ENCODE peak calls at places on chromosomes 7 and 10, in six cellular contexts. V is neural progenitor cell, Y is pancreas, C is Karpas-422, T is upper lobe of right lung, U is testis. R is an unnamed sample. For H3K27me3, the result is how much of the 10 kb centered on the place peaks cover.

GRCh38 chr7:73718905-73719805 is at the start of gene STX1A:
- DNase-seq in T (peak), C (peak), V (peak), Y (peak), U (peak), R (peak)

GRCh38 chr7:132066776-132067175 is 509.5 kb downstream of the PLXNA4 start:
- DNase-seq in C (no peak), T (no peak), U (peak), V (no peak), Y (no peak), R (no peak)

GRCh38 chr10:90042075-90042474 is 340.7 kb downstream of the KIF20B start:
- DNase-seq in V (no peak), C (no peak), U (no peak), Y (no peak), T (no peak), R (no peak)

GRCh38 chr7:31100445-31100844 is 48.3 kb downstream of the ADCYAP1R1 start:
- DNase-seq in C (no peak), Y (no peak), T (no peak), V (no peak), U (no peak), R (no peak)

GRCh38 chr10:79320785-79321493 is 26.3 kb upstream of the PPIF start:
- DNase-seq in V (no peak), T (no peak), U (no peak), Y (no peak), C (no peak), R (peak)

GRCh38 chr10:115849197-115849596 is 423.8 kb downstream of the GFRA1 start:
- DNase-seq in V (no peak), U (no peak), Y (no peak), C (no peak), T (no peak), R (no peak)

GRCh38 chr7:111400088-111400487 is 162.2 kb downstream of the IMMP2L start:
- DNase-seq in V (no peak), Y (no peak), T (no peak), U (no peak), C (no peak), R (no peak)

GRCh38 chr7:43201912-43202311 is 89.5 kb downstream of the HECW1 start:
- DNase-seq in C (no peak), V (no peak), U (no peak), Y (no peak), T (no peak), R (no peak)

GRCh38 chr10:1019362-1019761 is 6.3 kb downstream of the IDI2 start:
- DNase-seq in V (no peak), Y (no peak), T (no peak), U (no peak), C (no peak), R (no peak)

GRCh38 chr10:70053212-70053895 is 708 bp downstream of the MACROH2A2 start:
- DNase-seq in U (no peak), C (no peak), V (peak), Y (peak), T (peak), R (peak)
- H3K27me3 ChIP-seq in U (under half), C (under half), V (half or more), Y (under half), T (under half), R (under half)

GRCh38 chr10:22477365-22478287 is 132.3 kb downstream of the SPAG6 start:
- DNase-seq in T (no peak), Y (no peak), C (no peak), U (no peak), V (peak), R (peak)
- H3K27me3 ChIP-seq in T (half or more), Y (under half), C (under half), U (under half), V (half or more), R (half or more)

GRCh38 chr7:29197916-29198315 is 3.3 kb downstream of the CHN2 start:
- DNase-seq in U (no peak), C (no peak), T (no peak), Y (no peak), V (no peak), R (no peak)
- H3K27me3 ChIP-seq in U (under half), C (under half), T (under half), Y (under half), V (half or more), R (half or more)

DNA sequence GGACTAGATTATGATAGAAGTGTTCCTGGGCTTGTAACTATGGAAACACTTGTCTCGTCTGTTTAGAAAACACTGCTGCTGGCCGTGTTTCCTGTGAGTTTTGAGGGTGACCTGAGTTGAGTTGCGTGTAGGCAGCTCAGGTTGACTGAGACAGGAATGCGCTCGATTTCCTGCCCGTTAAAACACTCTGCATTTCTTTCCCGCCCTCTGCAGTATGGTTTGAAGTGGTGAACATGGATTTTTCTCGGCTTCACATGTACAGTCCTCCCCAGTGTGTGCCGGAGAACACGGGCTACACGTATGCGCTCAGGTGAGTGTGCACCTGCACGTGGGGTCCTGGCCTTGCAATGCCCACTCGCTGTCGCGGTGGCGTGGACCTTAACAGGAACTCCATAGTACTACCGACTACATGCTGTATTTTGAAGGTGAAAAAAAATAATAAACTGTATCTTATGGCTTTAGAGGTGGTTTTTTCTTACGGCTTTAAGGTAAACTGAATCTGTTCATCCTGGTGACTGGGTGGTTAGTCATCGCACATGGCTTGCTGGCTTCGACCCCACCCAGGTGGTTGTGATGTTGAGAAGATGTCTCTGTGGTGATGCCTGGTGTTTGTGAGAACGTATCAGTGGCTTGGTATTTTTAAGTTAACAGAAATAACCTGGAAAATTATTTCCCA is at the start of gene SUN1:
- DNase-seq in T (no peak), U (no peak), V (no peak), Y (no peak), C (no peak), R (peak)
- H3K27me3 ChIP-seq in T (under half), U (under half), V (under half), Y (under half), C (under half), R (under half)

GRCh38 chr10:113560071-113560470 is 7.2 kb downstream of the HABP2 start:
- DNase-seq in T (no peak), V (no peak), U (no peak), C (no peak), Y (no peak), R (no peak)
- H3K27me3 ChIP-seq in T (under half), V (under half), U (under half), C (under half), Y (under half), R (under half)

DNA sequence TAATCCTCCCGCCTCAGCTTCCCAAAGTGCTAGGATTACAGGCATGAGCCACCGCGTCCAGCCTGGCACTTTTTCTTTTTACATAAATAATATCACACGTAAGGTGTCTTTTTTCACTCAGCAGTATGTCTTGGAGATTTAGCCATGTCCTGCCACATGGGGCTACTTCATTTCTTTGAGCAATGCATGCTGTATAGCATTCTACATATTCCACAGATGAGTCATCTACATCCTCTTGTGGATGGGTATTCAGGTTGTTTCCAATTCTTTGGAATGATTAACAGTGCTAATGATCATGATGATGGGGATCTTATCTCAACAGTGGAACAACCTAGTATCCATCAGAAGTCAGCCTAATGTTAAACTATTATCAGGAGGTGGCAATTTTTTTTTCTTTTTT is 50.8 kb downstream of the ZNF503 start:
- DNase-seq in U (no peak), V (no peak), Y (no peak), T (no peak), C (no peak), R (no peak)
- H3K27me3 ChIP-seq in U (under half), V (under half), Y (under half), T (under half), C (under half), R (under half)

GRCh38 chr10:25177754-25178135 is 2.9 kb downstream of the GPR158 start:
- DNase-seq in V (no peak), U (no peak), T (no peak), C (no peak), Y (no peak), R (peak)
- H3K27me3 ChIP-seq in V (half or more), U (under half), T (half or more), C (under half), Y (under half), R (half or more)

GRCh38 chr7:21167942-21168341 is 259.9 kb upstream of the SP4 start:
- DNase-seq in Y (no peak), U (no peak), C (no peak), V (no peak), T (no peak), R (no peak)
- H3K27me3 ChIP-seq in Y (under half), U (under half), C (under half), V (under half), T (under half), R (under half)

GRCh38 chr10:23693895-23694294 is 255.0 kb downstream of the OTUD1 start:
- DNase-seq in Y (no peak), U (no peak), T (no peak), V (peak), C (no peak), R (no peak)

GRCh38 chr10:23695825-23696420 is 257.0 kb downstream of the OTUD1 start:
- DNase-seq in Y (no peak), V (peak), T (no peak), U (no peak), C (no peak), R (no peak)

GRCh38 chr10:23694921-23695824 is 256.3 kb downstream of the OTUD1 start:
- DNase-seq in U (no peak), Y (no peak), V (peak), T (no peak), C (no peak), R (no peak)

GRCh38 chr10:23694446-23694920 is 255.6 kb downstream of the OTUD1 start:
- DNase-seq in U (no peak), C (no peak), Y (no peak), V (peak), T (no peak), R (peak)

GRCh38 chr10:23693398-23693797 is 254.5 kb downstream of the OTUD1 start:
- DNase-seq in U (peak), V (peak), Y (no peak), T (no peak), C (no peak), R (no peak)
- H3K27me3 ChIP-seq in U (under half), V (half or more), Y (under half), T (half or more), C (under half), R (half or more)

DNA sequence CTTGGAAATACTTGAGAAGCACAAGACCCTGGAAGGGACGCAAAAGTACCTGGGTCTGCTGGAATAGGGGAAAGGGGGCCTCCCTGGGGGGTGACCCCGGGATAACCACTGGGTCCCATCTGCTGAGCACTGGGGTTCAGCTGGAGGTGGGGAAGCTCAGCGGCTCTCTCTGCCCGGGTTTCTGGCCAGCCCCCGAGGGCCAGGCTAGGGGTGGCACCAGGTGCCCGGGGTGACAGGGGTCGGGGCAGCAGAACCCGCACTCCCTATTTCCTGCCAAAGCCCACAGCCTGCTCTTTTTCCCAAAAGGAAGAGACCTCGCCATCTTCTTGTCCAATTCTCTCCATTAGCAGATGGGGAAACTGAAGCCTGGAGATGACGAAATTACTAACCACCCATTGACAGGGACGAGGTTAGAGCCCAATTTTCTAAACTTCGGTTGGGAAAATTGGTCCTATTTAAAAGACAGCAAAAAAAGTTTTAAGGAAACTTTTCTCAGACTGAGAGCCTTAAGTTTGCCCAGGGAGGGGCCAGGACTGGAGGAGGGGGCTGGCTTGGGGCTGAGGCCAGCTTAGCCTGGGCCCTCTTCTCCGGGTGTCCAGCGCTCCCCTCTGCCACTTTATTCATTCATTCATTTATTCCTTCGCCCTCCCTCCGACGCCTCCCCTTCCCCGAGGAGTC is 17.8 kb upstream of the GATA3 start:
- DNase-seq in U (no peak), C (no peak), Y (no peak), T (no peak), V (no peak), R (no peak)
- H3K27me3 ChIP-seq in U (under half), C (under half), Y (under half), T (half or more), V (half or more), R (half or more)

R was measured in cardiac muscle cell.